ENCODE peak calls at places on chromosomes 11 and 22, in eight cellular contexts. One of them, this sample, is unnamed. For H3K4me1, the result is how much of the 10 kb centered on the place peaks cover.

GRCh38 chr11:1345752-1346513 is 36.5 kb upstream of the TOLLIP start:
- DNase-seq in NT2/D1: no peak
- DNase-seq in stomach: peak
- DNase-seq in aorta: no peak
- DNase-seq in mesendoderm: no peak
- DNase-seq in tibial artery: no peak
- DNase-seq in A549: no peak
- DNase-seq in psoas muscle: no peak
- DNase-seq in this sample: no peak

GRCh38 chr11:61777234-61778090 is 14.9 kb downstream of the TMEM258 start:
- DNase-seq in stomach: peak
- DNase-seq in aorta: peak
- DNase-seq in NT2/D1: no peak
- DNase-seq in tibial artery: no peak
- DNase-seq in mesendoderm: no peak
- DNase-seq in A549: no peak
- DNase-seq in psoas muscle: peak
- DNase-seq in this sample: no peak

GRCh38 chr22:24506802-24507438 is 11.8 kb downstream of the UPB1 start:
- DNase-seq in A549: peak
- DNase-seq in psoas muscle: no peak
- DNase-seq in aorta: no peak
- DNase-seq in tibial artery: no peak
- DNase-seq in mesendoderm: no peak
- DNase-seq in stomach: no peak
- DNase-seq in NT2/D1: no peak
- DNase-seq in this sample: no peak

GRCh38 chr11:95282337-95282751 is 51.3 kb upstream of the SESN3 start:
- DNase-seq in A549: peak
- DNase-seq in tibial artery: no peak
- DNase-seq in psoas muscle: no peak
- DNase-seq in mesendoderm: no peak
- DNase-seq in stomach: no peak
- DNase-seq in NT2/D1: no peak
- DNase-seq in aorta: no peak
- DNase-seq in this sample: no peak

GRCh38 chr11:44968510-44968909 is 17.8 kb upstream of the TP53I11 start:
- DNase-seq in A549: no peak
- DNase-seq in NT2/D1: no peak
- DNase-seq in tibial artery: no peak
- DNase-seq in stomach: no peak
- DNase-seq in mesendoderm: no peak
- DNase-seq in aorta: no peak
- DNase-seq in psoas muscle: no peak
- DNase-seq in this sample: no peak

GRCh38 chr11:112958670-112959069 is 2.5 kb upstream of the NCAM1 start:
- DNase-seq in NT2/D1: no peak
- DNase-seq in aorta: no peak
- DNase-seq in tibial artery: no peak
- DNase-seq in A549: peak
- DNase-seq in stomach: no peak
- DNase-seq in psoas muscle: no peak
- DNase-seq in mesendoderm: peak
- DNase-seq in this sample: no peak

GRCh38 chr11:121983901-121984300 is 132.1 kb downstream of the BLID start:
- DNase-seq in mesendoderm: no peak
- DNase-seq in tibial artery: no peak
- DNase-seq in psoas muscle: no peak
- DNase-seq in NT2/D1: no peak
- DNase-seq in A549: no peak
- DNase-seq in stomach: no peak
- DNase-seq in aorta: no peak
- DNase-seq in this sample: no peak

GRCh38 chr11:31676280-31676982 is 134.7 kb downstream of the PAX6 start:
- DNase-seq in A549: no peak
- DNase-seq in NT2/D1: no peak
- DNase-seq in psoas muscle: no peak
- DNase-seq in stomach: no peak
- DNase-seq in tibial artery: no peak
- DNase-seq in mesendoderm: no peak
- DNase-seq in aorta: no peak
- DNase-seq in this sample: no peak

GRCh38 chr11:65180877-65181568 is 705 bp upstream of the CAPN1 start:
- DNase-seq in stomach: peak
- DNase-seq in A549: peak
- DNase-seq in NT2/D1: peak
- DNase-seq in mesendoderm: peak
- DNase-seq in psoas muscle: peak
- DNase-seq in tibial artery: peak
- DNase-seq in aorta: peak
- DNase-seq in this sample: peak

GRCh38 chr11:117953029-117953671 is 23.9 kb upstream of the TMPRSS13 start:
- DNase-seq in NT2/D1: no peak
- DNase-seq in psoas muscle: no peak
- DNase-seq in A549: no peak
- DNase-seq in mesendoderm: no peak
- DNase-seq in aorta: no peak
- DNase-seq in tibial artery: no peak
- DNase-seq in stomach: no peak
- DNase-seq in this sample: no peak

GRCh38 chr11:83819936-83820549 is 533.9 kb upstream of the CCDC90B start:
- DNase-seq in tibial artery: no peak
- DNase-seq in A549: peak
- DNase-seq in NT2/D1: no peak
- DNase-seq in psoas muscle: no peak
- DNase-seq in mesendoderm: peak
- DNase-seq in stomach: no peak
- DNase-seq in aorta: no peak
- DNase-seq in this sample: no peak

GRCh38 chr11:56841210-56841810 is 92.8 kb upstream of the OR9G4 start:
- DNase-seq in A549: peak
- DNase-seq in tibial artery: no peak
- DNase-seq in NT2/D1: peak
- DNase-seq in mesendoderm: peak
- DNase-seq in psoas muscle: peak
- DNase-seq in aorta: no peak
- DNase-seq in stomach: peak
- DNase-seq in this sample: peak

GRCh38 chr11:130269544-130269943 is 45.2 kb downstream of the ZBTB44 start:
- DNase-seq in NT2/D1: no peak
- DNase-seq in aorta: no peak
- DNase-seq in psoas muscle: no peak
- DNase-seq in stomach: no peak
- DNase-seq in mesendoderm: no peak
- DNase-seq in A549: no peak
- DNase-seq in tibial artery: no peak
- DNase-seq in this sample: no peak

GRCh38 chr11:59429924-59430516 is 3.8 kb upstream of the OR5A2 start:
- DNase-seq in tibial artery: no peak
- DNase-seq in NT2/D1: peak
- DNase-seq in stomach: no peak
- DNase-seq in A549: peak
- DNase-seq in psoas muscle: no peak
- DNase-seq in mesendoderm: peak
- DNase-seq in aorta: no peak
- DNase-seq in this sample: peak

GRCh38 chr11:72609451-72609850 is 64.8 kb downstream of the PDE2A start:
- DNase-seq in A549: no peak
- DNase-seq in aorta: no peak
- DNase-seq in tibial artery: no peak
- DNase-seq in mesendoderm: no peak
- DNase-seq in NT2/D1: no peak
- DNase-seq in psoas muscle: no peak
- DNase-seq in stomach: no peak
- DNase-seq in this sample: no peak

GRCh38 chr11:126716456-126717083 is 284.0 kb downstream of the KIRREL3 start:
- DNase-seq in A549: peak
- DNase-seq in aorta: no peak
- DNase-seq in tibial artery: no peak
- DNase-seq in psoas muscle: no peak
- DNase-seq in mesendoderm: peak
- DNase-seq in NT2/D1: no peak
- DNase-seq in stomach: peak
- DNase-seq in this sample: peak

GRCh38 chr11:71129624-71130023 is 122.8 kb downstream of the SHANK2 start:
- DNase-seq in psoas muscle: no peak
- DNase-seq in mesendoderm: no peak
- DNase-seq in NT2/D1: no peak
- DNase-seq in A549: no peak
- DNase-seq in aorta: no peak
- DNase-seq in tibial artery: no peak
- DNase-seq in stomach: no peak
- DNase-seq in this sample: no peak

DNA sequence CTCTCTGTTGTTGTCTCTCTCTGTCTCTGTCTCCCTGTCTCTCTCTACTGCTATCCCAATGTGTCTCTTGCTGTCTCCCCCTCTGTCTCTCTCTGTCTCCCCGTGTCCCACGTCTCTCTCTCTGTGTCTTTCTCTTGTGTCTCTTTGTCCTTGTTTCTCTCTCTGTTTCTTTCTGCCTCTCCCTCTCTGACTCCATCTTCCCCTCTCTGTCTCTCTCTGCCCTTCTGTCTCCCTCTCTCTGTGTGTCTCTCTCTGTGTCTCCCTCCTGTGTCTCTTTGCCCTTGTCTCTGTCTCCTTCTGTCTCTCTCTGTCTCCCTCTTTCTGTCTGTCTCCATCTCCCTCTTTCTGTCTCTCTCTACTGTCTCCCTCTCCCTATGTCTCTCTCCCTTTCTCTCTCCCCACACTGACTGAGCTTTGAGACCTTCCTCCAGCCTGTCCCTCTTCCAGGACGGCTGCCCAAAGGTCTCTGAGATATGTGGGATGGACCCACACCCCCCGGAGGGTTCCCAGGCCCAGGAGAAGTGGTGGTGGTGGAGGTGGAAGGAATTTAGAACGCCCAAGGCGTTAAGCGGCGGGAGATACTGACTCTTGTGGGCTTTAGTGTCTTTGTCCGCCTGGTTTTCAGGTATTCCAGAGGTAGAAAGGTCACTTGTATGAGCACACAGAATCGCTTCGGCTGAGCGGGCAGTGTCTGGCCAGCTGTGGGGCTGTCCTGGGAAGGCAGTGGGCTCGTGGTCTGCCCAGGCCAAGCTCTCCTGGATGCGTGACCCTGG is 65.5 kb upstream of the CCND1 start:
- DNase-seq in aorta: no peak
- DNase-seq in A549: no peak
- DNase-seq in tibial artery: no peak
- DNase-seq in mesendoderm: no peak
- DNase-seq in NT2/D1: no peak
- DNase-seq in psoas muscle: no peak
- DNase-seq in stomach: no peak
- DNase-seq in this sample: no peak
- H3K4me3 ChIP-seq in aorta: no peak
- H3K4me3 ChIP-seq in A549: no peak
- H3K4me3 ChIP-seq in tibial artery: no peak
- H3K4me3 ChIP-seq in mesendoderm: no peak
- H3K4me3 ChIP-seq in NT2/D1: no peak
- H3K4me3 ChIP-seq in psoas muscle: no peak
- H3K4me3 ChIP-seq in stomach: no peak
- H3K4me3 ChIP-seq in this sample: no peak

GRCh38 chr11:9826390-9826789 is 162.5 kb downstream of the SWAP70 start:
- DNase-seq in tibial artery: no peak
- DNase-seq in aorta: no peak
- DNase-seq in mesendoderm: no peak
- DNase-seq in stomach: no peak
- DNase-seq in A549: no peak
- DNase-seq in NT2/D1: no peak
- DNase-seq in psoas muscle: no peak
- DNase-seq in this sample: no peak
- H3K4me1 ChIP-seq in tibial artery: under half
- H3K4me1 ChIP-seq in aorta: under half
- H3K4me1 ChIP-seq in mesendoderm: under half
- H3K4me1 ChIP-seq in stomach: under half
- H3K4me1 ChIP-seq in A549: under half
- H3K4me1 ChIP-seq in NT2/D1: under half
- H3K4me1 ChIP-seq in psoas muscle: under half
- H3K4me1 ChIP-seq in this sample: under half

DNA sequence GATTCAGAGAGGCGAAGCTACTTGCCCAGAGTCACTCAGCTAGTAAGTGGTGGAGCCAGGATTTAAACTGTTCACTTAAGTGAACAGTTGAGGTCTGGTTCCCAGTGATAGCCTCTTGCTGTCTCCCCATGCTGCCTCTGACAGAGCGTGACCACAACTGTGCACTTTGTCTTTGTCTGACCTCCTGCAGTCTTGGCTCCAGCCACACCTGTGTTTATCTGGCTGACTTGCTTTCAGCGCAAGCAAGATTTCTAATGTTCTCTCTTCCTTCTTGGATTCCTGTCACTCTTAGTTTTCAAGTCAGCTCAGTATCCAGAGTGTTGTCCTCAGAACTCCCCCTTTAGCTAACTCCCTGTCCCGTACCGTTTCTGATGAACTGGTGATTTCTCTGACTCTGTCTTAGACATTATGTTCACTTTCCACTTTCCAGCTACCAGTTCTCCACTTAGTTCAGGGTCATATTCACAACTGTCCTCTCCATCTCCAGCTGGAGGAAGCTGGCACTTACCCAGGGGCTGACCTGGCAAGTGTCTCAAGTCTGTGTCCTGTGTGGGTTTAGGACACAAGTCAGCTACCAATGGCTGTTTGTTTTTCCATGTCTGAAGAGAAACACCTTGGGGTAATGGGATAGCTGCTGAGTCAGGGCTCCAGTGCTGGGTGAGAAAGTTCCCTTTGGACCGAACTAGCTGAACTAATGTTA is 134.6 kb downstream of the CSNK2A3 start:
- DNase-seq in psoas muscle: peak
- DNase-seq in mesendoderm: no peak
- DNase-seq in stomach: peak
- DNase-seq in NT2/D1: no peak
- DNase-seq in tibial artery: no peak
- DNase-seq in aorta: no peak
- DNase-seq in A549: no peak
- DNase-seq in this sample: no peak
- H3K4me3 ChIP-seq in psoas muscle: no peak
- H3K4me3 ChIP-seq in mesendoderm: no peak
- H3K4me3 ChIP-seq in stomach: no peak
- H3K4me3 ChIP-seq in NT2/D1: no peak
- H3K4me3 ChIP-seq in tibial artery: no peak
- H3K4me3 ChIP-seq in aorta: no peak
- H3K4me3 ChIP-seq in A549: no peak
- H3K4me3 ChIP-seq in this sample: no peak

DNA sequence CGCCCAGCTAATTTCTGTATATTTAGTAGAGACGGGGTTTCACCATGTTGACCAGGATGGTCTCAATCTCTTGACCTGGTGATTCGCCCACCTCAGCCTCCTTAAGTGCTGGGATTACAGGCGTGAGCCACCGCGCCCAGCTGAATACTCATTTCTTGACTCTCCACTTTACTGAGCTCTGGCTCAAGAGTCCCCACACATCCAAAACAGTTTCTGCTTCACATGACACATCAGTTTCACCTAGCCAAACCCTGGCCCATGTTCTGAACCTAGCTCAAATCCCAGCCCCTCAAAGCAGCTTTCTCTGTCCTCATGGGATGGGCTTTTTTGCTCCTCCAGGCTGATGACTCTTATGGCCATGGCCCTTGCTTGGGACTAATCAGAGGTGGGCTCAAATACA is 9.8 kb downstream of the HYOU1 start:
- DNase-seq in NT2/D1: no peak
- DNase-seq in stomach: no peak
- DNase-seq in A549: no peak
- DNase-seq in psoas muscle: no peak
- DNase-seq in aorta: no peak
- DNase-seq in mesendoderm: no peak
- DNase-seq in tibial artery: no peak
- DNase-seq in this sample: no peak
- H3K4me1 ChIP-seq in NT2/D1: under half
- H3K4me1 ChIP-seq in stomach: under half
- H3K4me1 ChIP-seq in A549: under half
- H3K4me1 ChIP-seq in psoas muscle: under half
- H3K4me1 ChIP-seq in aorta: under half
- H3K4me1 ChIP-seq in mesendoderm: under half
- H3K4me1 ChIP-seq in tibial artery: under half
- H3K4me1 ChIP-seq in this sample: under half